ENCODE peak calls at places on chromosomes 11 and 22, in five cellular contexts. N is activated effector memory CD4-positive, alpha-beta T cell treated with Interleukin-2 at 50 U/mL for 16 hours; F is D341Med; X is A549; J is HFF-Myc. Y is an unnamed sample.

GRCh38 chr22:39244496-39245129 is at the start of gene PDGFB:
- DNase-seq in J (no peak), X (peak), F (peak), N (no peak), Y (no peak)

GRCh38 chr11:64037027-64037633 is 1.4 kb downstream of the FLRT1 start:
- DNase-seq in J (no peak), N (no peak), F (no peak), X (no peak), Y (no peak)

GRCh38 chr11:2530855-2531200 is 86.0 kb downstream of the KCNQ1 start:
- DNase-seq in J (no peak), F (no peak), X (no peak), N (no peak), Y (no peak)

GRCh38 chr11:124482362-124483147 is 37.1 kb upstream of the OR8B8 start:
- DNase-seq in N (no peak), X (no peak), J (no peak), F (no peak), Y (no peak)

GRCh38 chr22:47787501-47788227 is 1025.2 kb downstream of the TBC1D22A start:
- DNase-seq in N (no peak), J (no peak), F (peak), X (no peak), Y (no peak)

GRCh38 chr11:132116516-132116915 is 746.1 kb downstream of the NTM start:
- DNase-seq in F (no peak), N (no peak), X (no peak), J (no peak), Y (no peak)

GRCh38 chr11:110858556-110858921 is 146.3 kb upstream of the ARHGAP20 start:
- DNase-seq in J (no peak), F (no peak), X (no peak), N (no peak), Y (no peak)

GRCh38 chr11:125167292-125167953 is 2.9 kb downstream of the PKNOX2 start:
- DNase-seq in J (no peak), X (no peak), N (no peak), F (no peak), Y (no peak)

GRCh38 chr11:123373754-123374621 is 56.1 kb upstream of the GRAMD1B start:
- DNase-seq in J (no peak), N (no peak), X (no peak), F (no peak), Y (no peak)

GRCh38 chr11:69375316-69376154 is 81.6 kb downstream of the MYEOV start:
- DNase-seq in N (no peak), F (no peak), J (no peak), X (no peak), Y (no peak)

GRCh38 chr22:28956506-28956905 is 73.1 kb downstream of the ZNRF3 start:
- DNase-seq in F (no peak), J (no peak), N (no peak), X (no peak), Y (no peak)

GRCh38 chr11:104594228-104594958 is 303.9 kb downstream of the CASP12 start:
- DNase-seq in N (no peak), X (no peak), F (no peak), J (no peak), Y (no peak)

GRCh38 chr11:111183706-111184105 is 61.8 kb upstream of the POU2AF2 start:
- DNase-seq in N (no peak), J (no peak), F (no peak), X (peak), Y (no peak)

GRCh38 chr11:95338430-95338991 is 107.5 kb upstream of the SESN3 start:
- DNase-seq in J (peak), N (no peak), X (no peak), F (peak), Y (no peak)

GRCh38 chr22:46148885-46149492 is 1.3 kb upstream of the PPARA start:
- DNase-seq in J (no peak), F (no peak), X (no peak), N (peak), Y (no peak)

GRCh38 chr11:126214446-126215240 is 3.1 kb downstream of the FAM118B start:
- DNase-seq in X (peak), N (no peak), J (no peak), F (no peak), Y (no peak)

GRCh38 chr11:118007040-118007439 is 20.8 kb downstream of the IL10RA start:
- DNase-seq in N (no peak), J (no peak), X (no peak), F (no peak), Y (no peak)

GRCh38 chr11:27081056-27081455 is 40.4 kb downstream of the BBOX1 start:
- DNase-seq in F (no peak), J (no peak), N (no peak), X (no peak), Y (no peak)

GRCh38 chr22:35381424-35381772 is 502 bp downstream of the HMOX1 start:
- DNase-seq in X (no peak), J (no peak), N (no peak), F (no peak), Y (no peak)

GRCh38 chr11:111730871-111731591 is 35.2 kb downstream of the PPP2R1B start:
- DNase-seq in N (no peak), J (no peak), X (peak), F (no peak), Y (no peak)

GRCh38 chr22:30806391-30806861 is 111.8 kb downstream of the OSBP2 start:
- DNase-seq in N (no peak), J (peak), X (peak), F (no peak), Y (no peak)

GRCh38 chr22:34319346-34319745 is 399.1 kb upstream of the LARGE1 start:
- DNase-seq in J (no peak), X (no peak), N (no peak), F (no peak), Y (no peak)

GRCh38 chr11:69644071-69644961 is 3.4 kb downstream of the CCND1 start:
- DNase-seq in J (no peak), F (peak), X (peak), N (no peak), Y (no peak)

GRCh38 chr11:8988329-8989234 is 15.2 kb downstream of the NRIP3 start:
- DNase-seq in X (no peak), F (no peak), N (no peak), J (no peak), Y (no peak)

GRCh38 chr11:44726278-44727113 is at the start of gene TSPAN18:
- DNase-seq in N (peak), F (peak), X (no peak), J (no peak), Y (no peak)

GRCh38 chr11:87878373-87878779 is 296.9 kb downstream of the RAB38 start:
- DNase-seq in N (no peak), F (peak), X (peak), J (peak), Y (peak)

GRCh38 chr11:127023991-127024390 is 23.4 kb upstream of the KIRREL3 start:
- DNase-seq in J (no peak), F (no peak), N (no peak), X (peak), Y (no peak)

GRCh38 chr11:107272561-107272960 is 185.1 kb downstream of the CWF19L2 start:
- DNase-seq in F (no peak), J (no peak), X (no peak), N (no peak), Y (no peak)

GRCh38 chr22:16972311-16972710 is 35.7 kb downstream of the GAB4 start:
- DNase-seq in N (no peak), X (no peak), J (no peak), F (no peak), Y (no peak)

GRCh38 chr22:20420157-20420842 is 17.3 kb downstream of the SCARF2 start:
- DNase-seq in J (no peak), N (no peak), F (no peak), X (no peak), Y (no peak)

GRCh38 chr22:36486619-36487384 is 5.4 kb upstream of the TXN2 start:
- DNase-seq in X (peak), N (peak), J (no peak), F (peak), Y (no peak)

GRCh38 chr11:36249271-36249670 is 40.0 kb downstream of the COMMD9 start:
- DNase-seq in X (no peak), F (no peak), J (peak), N (no peak), Y (no peak)

GRCh38 chr22:30043181-30043580 is 37.1 kb upstream of the HORMAD2 start:
- DNase-seq in X (no peak), F (no peak), J (no peak), N (no peak), Y (no peak)

GRCh38 chr11:2359557-2359956 is 17.6 kb upstream of the CD81 start:
- DNase-seq in X (no peak), F (peak), J (no peak), N (no peak), Y (no peak)

GRCh38 chr22:26401726-26402125 is 27.3 kb upstream of the ASPHD2 start:
- DNase-seq in J (no peak), F (no peak), N (no peak), X (no peak), Y (no peak)

GRCh38 chr22:29716814-29717213 is 3.0 kb upstream of the CABP7 start:
- DNase-seq in J (peak), N (no peak), F (no peak), X (peak), Y (no peak)

GRCh38 chr22:37193629-37194191 is 5.7 kb upstream of the C1QTNF6 start:
- DNase-seq in N (no peak), F (no peak), J (no peak), X (peak), Y (no peak)

GRCh38 chr11:69704508-69705245 is 855 bp upstream of the FGF19 start:
- DNase-seq in X (peak), F (peak), J (no peak), N (no peak), Y (no peak)

Y was measured in Panc1.